ENCODE peak calls at places on chromosomes 1 and 21, in nine cellular contexts. F, K, M, V, Z, P, X, I and G are unnamed samples.

GRCh38 chr21:33980276-33980916 is 64.8 kb upstream of the ATP5PO start:
- DNase-seq in I (no peak), P (no peak), M (no peak), X (no peak), V (no peak), Z (no peak), F (peak), K (no peak), G (no peak)

GRCh38 chr21:41802684-41803083 is 35.8 kb upstream of the RIPK4 start:
- DNase-seq in Z (no peak), I (peak), V (no peak), F (no peak), M (peak), P (no peak), K (no peak), X (peak), G (no peak)

GRCh38 chr1:219367496-219367895 is 193.8 kb downstream of the LYPLAL1 start:
- DNase-seq in X (no peak), K (no peak), Z (no peak), V (no peak), M (no peak), F (no peak), I (no peak), P (no peak), G (no peak)

GRCh38 chr1:9711466-9712020 is 60.0 kb downstream of the PIK3CD start:
- DNase-seq in K (no peak), Z (no peak), P (no peak), M (no peak), F (no peak), X (no peak), I (no peak), V (no peak), G (no peak)

GRCh38 chr1:177082855-177083741 is 81.4 kb downstream of the ASTN1 start:
- DNase-seq in X (no peak), I (peak), V (no peak), F (peak), M (peak), P (no peak), Z (no peak), K (no peak), G (no peak)

GRCh38 chr21:34914239-34914638 is 134.9 kb downstream of the RUNX1 start:
- DNase-seq in I (no peak), K (no peak), X (no peak), M (no peak), V (no peak), P (no peak), Z (no peak), F (no peak), G (no peak)

GRCh38 chr1:153380711-153381110 is 5.3 kb upstream of the S100A12 start:
- DNase-seq in F (no peak), M (no peak), V (no peak), X (no peak), I (no peak), P (no peak), Z (no peak), K (no peak), G (no peak)

GRCh38 chr1:59332221-59332620 is 35.3 kb downstream of the FGGY start:
- DNase-seq in X (no peak), M (no peak), I (no peak), V (no peak), F (no peak), P (no peak), K (no peak), Z (no peak), G (no peak)

GRCh38 chr1:41428736-41429640 is 55.5 kb downstream of the EDN2 start:
- DNase-seq in F (no peak), Z (no peak), M (no peak), V (no peak), P (no peak), X (no peak), K (no peak), I (no peak), G (no peak)

GRCh38 chr1:51712590-51712989 is 95.7 kb downstream of the OSBPL9 start:
- DNase-seq in V (no peak), K (no peak), Z (no peak), F (no peak), I (no peak), P (no peak), M (no peak), X (no peak), G (no peak)

GRCh38 chr1:204358605-204359004 is 1.1 kb downstream of the PLEKHA6 start:
- DNase-seq in M (no peak), V (no peak), I (no peak), K (no peak), X (no peak), F (no peak), Z (no peak), P (no peak), G (no peak)